ENCODE peak calls at places on chromosomes 6 and 20, in eight cellular contexts. K is stimulated activated naive CD8-positive, alpha-beta T cell treated with anti-CD3 and anti-CD28 coated beads, Interleukin-15, amount 100 ng/mL, for 72 hours; M is HFF-Myc; U is left ventricle myocardium inferior; A is EL; H is T-cell; J is iris pigment epithelial cell; I is HCT116. B is an unnamed sample.

GRCh38 chr20:3218307-3218988 is 9.2 kb downstream of the ITPA start:
- DNase-seq in U (peak), K (peak), H (peak), A (peak), I (no peak), M (no peak), J (no peak), B (no peak)

GRCh38 chr20:32992015-32992641 is 12.1 kb downstream of the SUN5 start:
- DNase-seq in K (no peak), H (no peak), U (no peak), J (no peak), I (no peak), A (no peak), M (no peak), B (no peak)

GRCh38 chr20:24745206-24745605 is 203.9 kb upstream of the CST7 start:
- DNase-seq in J (no peak), U (no peak), M (no peak), K (no peak), H (no peak), I (no peak), A (no peak), B (no peak)

GRCh38 chr6:53615633-53616449 is 49.7 kb downstream of the KLHL31 start:
- DNase-seq in A (peak), U (no peak), H (no peak), J (peak), I (peak), M (no peak), K (no peak), B (peak)

GRCh38 chr6:45477278-45477677 is 99.5 kb upstream of the SUPT3H start:
- DNase-seq in H (no peak), I (no peak), M (no peak), J (no peak), U (no peak), A (no peak), K (no peak), B (no peak)

GRCh38 chr20:13546497-13547131 is 92.1 kb downstream of the TASP1 start:
- DNase-seq in K (peak), J (peak), A (peak), U (peak), M (peak), H (peak), I (peak), B (peak)

GRCh38 chr6:139833592-139833991 is 459.1 kb upstream of the CITED2 start:
- DNase-seq in U (no peak), M (no peak), A (no peak), K (no peak), H (no peak), I (no peak), J (no peak), B (no peak)

GRCh38 chr6:105120570-105120969 is 59.2 kb downstream of the POPDC3 start:
- DNase-seq in M (no peak), J (peak), U (no peak), A (peak), H (no peak), I (no peak), K (no peak), B (no peak)

GRCh38 chr6:164419099-164419498 is 890.3 kb downstream of the C6orf118 start:
- DNase-seq in K (no peak), I (no peak), M (no peak), A (no peak), U (no peak), J (no peak), H (no peak), B (no peak)

GRCh38 chr6:70411542-70411941 is 1.8 kb upstream of the FAM135A start:
- DNase-seq in I (no peak), K (no peak), U (no peak), M (no peak), J (no peak), A (no peak), H (no peak), B (no peak)

GRCh38 chr20:35583636-35584560 is 31.7 kb upstream of the SPAG4 start:
- DNase-seq in K (no peak), U (no peak), A (no peak), M (no peak), I (no peak), J (no peak), H (no peak), B (no peak)

GRCh38 chr6:16338577-16339262 is 100.3 kb downstream of the GMPR start:
- DNase-seq in I (no peak), K (no peak), A (peak), H (no peak), J (peak), U (peak), M (peak), B (peak)